ENCODE peak calls at places on chromosomes 2 and 18, in ten cellular contexts. One of them, this sample, is unnamed.

GRCh38 chr2:100891911-100892642 is 72.1 kb downstream of the NPAS2 start:
- DNase-seq in ovary: no peak
- DNase-seq in M059J: peak; percentile 75
- DNase-seq in astrocyte of the spinal cord: peak; percentile 75
- DNase-seq in GM13976: no peak
- DNase-seq in HCT116: peak; percentile 65
- DNase-seq in left lobe of liver: no peak
- DNase-seq in midbrain: no peak
- DNase-seq in NCI-H345: no peak
- DNase-seq in fibroblast of the aortic adventitia: peak; percentile 74
- DNase-seq in this sample: no peak

GRCh38 chr2:221255862-221256261 is 316.2 kb downstream of the EPHA4 start:
- DNase-seq in ovary: no peak
- DNase-seq in M059J: no peak
- DNase-seq in astrocyte of the spinal cord: no peak
- DNase-seq in GM13976: no peak
- DNase-seq in HCT116: no peak
- DNase-seq in left lobe of liver: no peak
- DNase-seq in midbrain: no peak
- DNase-seq in NCI-H345: peak; percentile 27
- DNase-seq in fibroblast of the aortic adventitia: no peak
- DNase-seq in this sample: no peak

GRCh38 chr18:154151-154550 is 4.2 kb upstream of the USP14 start:
- DNase-seq in ovary: no peak
- DNase-seq in M059J: peak; percentile 31
- DNase-seq in astrocyte of the spinal cord: no peak
- DNase-seq in GM13976: no peak
- DNase-seq in HCT116: no peak
- DNase-seq in left lobe of liver: no peak
- DNase-seq in midbrain: no peak
- DNase-seq in NCI-H345: no peak
- DNase-seq in fibroblast of the aortic adventitia: peak; percentile 39
- DNase-seq in this sample: no peak

GRCh38 chr2:120737802-120738516 is 2.3 kb downstream of the GLI2 start:
- DNase-seq in ovary: peak; percentile 38
- DNase-seq in M059J: no peak
- DNase-seq in astrocyte of the spinal cord: no peak
- DNase-seq in GM13976: no peak
- DNase-seq in HCT116: no peak
- DNase-seq in left lobe of liver: peak; percentile 35
- DNase-seq in midbrain: no peak
- DNase-seq in NCI-H345: peak; percentile 31
- DNase-seq in fibroblast of the aortic adventitia: no peak
- DNase-seq in this sample: no peak

GRCh38 chr2:74893332-74893731 is 59.4 kb downstream of the HK2 start:
- DNase-seq in ovary: no peak
- DNase-seq in M059J: peak; percentile 92
- DNase-seq in astrocyte of the spinal cord: peak; percentile 56
- DNase-seq in GM13976: no peak
- DNase-seq in HCT116: no peak
- DNase-seq in left lobe of liver: no peak
- DNase-seq in midbrain: no peak
- DNase-seq in NCI-H345: no peak
- DNase-seq in fibroblast of the aortic adventitia: peak; percentile 87
- DNase-seq in this sample: no peak

GRCh38 chr2:120703330-120703994 is 32.2 kb upstream of the GLI2 start:
- DNase-seq in ovary: no peak
- DNase-seq in M059J: no peak
- DNase-seq in astrocyte of the spinal cord: peak; percentile 70
- DNase-seq in GM13976: no peak
- DNase-seq in HCT116: peak; percentile 59
- DNase-seq in left lobe of liver: no peak
- DNase-seq in midbrain: no peak
- DNase-seq in NCI-H345: no peak
- DNase-seq in fibroblast of the aortic adventitia: peak; percentile 85
- DNase-seq in this sample: no peak

GRCh38 chr2:60516383-60516811 is 37.1 kb downstream of the BCL11A start:
- DNase-seq in ovary: no peak
- DNase-seq in M059J: peak; percentile 43
- DNase-seq in astrocyte of the spinal cord: peak; percentile 95
- DNase-seq in GM13976: no peak
- DNase-seq in HCT116: no peak
- DNase-seq in left lobe of liver: no peak
- DNase-seq in midbrain: no peak
- DNase-seq in NCI-H345: no peak
- DNase-seq in fibroblast of the aortic adventitia: peak; percentile 59
- DNase-seq in this sample: no peak

GRCh38 chr2:64699712-64700111 is 46.0 kb upstream of the SERTAD2 start:
- DNase-seq in ovary: no peak
- DNase-seq in M059J: peak; percentile 34
- DNase-seq in astrocyte of the spinal cord: no peak
- DNase-seq in GM13976: no peak
- DNase-seq in HCT116: no peak
- DNase-seq in left lobe of liver: no peak
- DNase-seq in midbrain: no peak
- DNase-seq in NCI-H345: no peak
- DNase-seq in fibroblast of the aortic adventitia: no peak
- DNase-seq in this sample: no peak

GRCh38 chr18:12031836-12032235 is 50.5 kb downstream of the IMPA2 start:
- DNase-seq in ovary: peak; percentile 81
- DNase-seq in M059J: peak; percentile 61
- DNase-seq in astrocyte of the spinal cord: peak; percentile 87
- DNase-seq in GM13976: no peak
- DNase-seq in HCT116: no peak
- DNase-seq in left lobe of liver: no peak
- DNase-seq in midbrain: no peak
- DNase-seq in NCI-H345: no peak
- DNase-seq in fibroblast of the aortic adventitia: peak; percentile 88
- DNase-seq in this sample: no peak

GRCh38 chr2:47598476-47598875 is 184.5 kb upstream of the MSH6 start:
- DNase-seq in ovary: no peak
- DNase-seq in M059J: no peak
- DNase-seq in astrocyte of the spinal cord: no peak
- DNase-seq in GM13976: no peak
- DNase-seq in HCT116: no peak
- DNase-seq in left lobe of liver: no peak
- DNase-seq in midbrain: no peak
- DNase-seq in NCI-H345: no peak
- DNase-seq in fibroblast of the aortic adventitia: no peak
- DNase-seq in this sample: no peak

GRCh38 chr2:103009861-103010260 is 248.0 kb downstream of the TMEM182 start:
- DNase-seq in ovary: no peak
- DNase-seq in M059J: no peak
- DNase-seq in astrocyte of the spinal cord: no peak
- DNase-seq in GM13976: no peak
- DNase-seq in HCT116: no peak
- DNase-seq in left lobe of liver: no peak
- DNase-seq in midbrain: no peak
- DNase-seq in NCI-H345: no peak
- DNase-seq in fibroblast of the aortic adventitia: no peak
- DNase-seq in this sample: no peak

GRCh38 chr2:182824759-182825143 is 41.7 kb downstream of the FRZB start:
- DNase-seq in ovary: no peak
- DNase-seq in M059J: no peak
- DNase-seq in astrocyte of the spinal cord: no peak
- DNase-seq in GM13976: no peak
- DNase-seq in HCT116: no peak
- DNase-seq in left lobe of liver: no peak
- DNase-seq in midbrain: no peak
- DNase-seq in NCI-H345: no peak
- DNase-seq in fibroblast of the aortic adventitia: no peak
- DNase-seq in this sample: peak; percentile 27

GRCh38 chr2:128941676-128942075 is 623.0 kb upstream of the HS6ST1 start:
- DNase-seq in ovary: no peak
- DNase-seq in M059J: no peak
- DNase-seq in astrocyte of the spinal cord: no peak
- DNase-seq in GM13976: no peak
- DNase-seq in HCT116: no peak
- DNase-seq in left lobe of liver: no peak
- DNase-seq in midbrain: no peak
- DNase-seq in NCI-H345: peak; percentile 70
- DNase-seq in fibroblast of the aortic adventitia: no peak
- DNase-seq in this sample: no peak

GRCh38 chr2:62586981-62587380 is 81.0 kb upstream of the TMEM17 start:
- DNase-seq in ovary: no peak
- DNase-seq in M059J: peak; percentile 58
- DNase-seq in astrocyte of the spinal cord: peak; percentile 63
- DNase-seq in GM13976: peak; percentile 41
- DNase-seq in HCT116: no peak
- DNase-seq in left lobe of liver: no peak
- DNase-seq in midbrain: peak; percentile 13
- DNase-seq in NCI-H345: no peak
- DNase-seq in fibroblast of the aortic adventitia: no peak
- DNase-seq in this sample: no peak

GRCh38 chr2:37268111-37268510 is 36.7 kb downstream of the NDUFAF7 start:
- DNase-seq in ovary: no peak
- DNase-seq in M059J: no peak
- DNase-seq in astrocyte of the spinal cord: no peak
- DNase-seq in GM13976: no peak
- DNase-seq in HCT116: no peak
- DNase-seq in left lobe of liver: no peak
- DNase-seq in midbrain: no peak
- DNase-seq in NCI-H345: peak; percentile 1
- DNase-seq in fibroblast of the aortic adventitia: no peak
- DNase-seq in this sample: no peak

GRCh38 chr18:58528011-58528367 is 100.9 kb downstream of the ALPK2 start:
- DNase-seq in ovary: no peak
- DNase-seq in M059J: no peak
- DNase-seq in astrocyte of the spinal cord: no peak
- DNase-seq in GM13976: no peak
- DNase-seq in HCT116: no peak
- DNase-seq in left lobe of liver: no peak
- DNase-seq in midbrain: no peak
- DNase-seq in NCI-H345: no peak
- DNase-seq in fibroblast of the aortic adventitia: peak; percentile 67
- DNase-seq in this sample: no peak

GRCh38 chr2:70549064-70549710 is 4.4 kb downstream of the TGFA start:
- DNase-seq in ovary: no peak
- DNase-seq in M059J: no peak
- DNase-seq in astrocyte of the spinal cord: no peak
- DNase-seq in GM13976: no peak
- DNase-seq in HCT116: no peak
- DNase-seq in left lobe of liver: no peak
- DNase-seq in midbrain: no peak
- DNase-seq in NCI-H345: no peak
- DNase-seq in fibroblast of the aortic adventitia: no peak
- DNase-seq in this sample: no peak

GRCh38 chr2:19673213-19673791 is 228.5 kb downstream of the TTC32 start:
- DNase-seq in ovary: no peak
- DNase-seq in M059J: peak; percentile 64
- DNase-seq in astrocyte of the spinal cord: peak; percentile 41
- DNase-seq in GM13976: no peak
- DNase-seq in HCT116: no peak
- DNase-seq in left lobe of liver: no peak
- DNase-seq in midbrain: no peak
- DNase-seq in NCI-H345: no peak
- DNase-seq in fibroblast of the aortic adventitia: peak; percentile 16
- DNase-seq in this sample: no peak

GRCh38 chr2:69483024-69483423 is 45.8 kb upstream of the NFU1 start:
- DNase-seq in ovary: no peak
- DNase-seq in M059J: no peak
- DNase-seq in astrocyte of the spinal cord: peak; percentile 69
- DNase-seq in GM13976: no peak
- DNase-seq in HCT116: no peak
- DNase-seq in left lobe of liver: no peak
- DNase-seq in midbrain: no peak
- DNase-seq in NCI-H345: no peak
- DNase-seq in fibroblast of the aortic adventitia: no peak
- DNase-seq in this sample: no peak

GRCh38 chr2:217935901-217936684 is 66.7 kb downstream of the TNS1 start:
- DNase-seq in ovary: no peak
- DNase-seq in M059J: peak; percentile 24
- DNase-seq in astrocyte of the spinal cord: no peak
- DNase-seq in GM13976: no peak
- DNase-seq in HCT116: no peak
- DNase-seq in left lobe of liver: no peak
- DNase-seq in midbrain: no peak
- DNase-seq in NCI-H345: no peak
- DNase-seq in fibroblast of the aortic adventitia: peak; percentile 79
- DNase-seq in this sample: no peak

GRCh38 chr2:8132371-8132831 is 549.5 kb upstream of the ID2 start:
- DNase-seq in ovary: no peak
- DNase-seq in M059J: peak; percentile 53
- DNase-seq in astrocyte of the spinal cord: peak; percentile 33
- DNase-seq in GM13976: no peak
- DNase-seq in HCT116: no peak
- DNase-seq in left lobe of liver: peak; percentile 75
- DNase-seq in midbrain: peak; percentile 25
- DNase-seq in NCI-H345: peak; percentile 69
- DNase-seq in fibroblast of the aortic adventitia: no peak
- DNase-seq in this sample: no peak

GRCh38 chr2:25499157-25499556 is 157.4 kb upstream of the DNMT3A start:
- DNase-seq in ovary: no peak
- DNase-seq in M059J: no peak
- DNase-seq in astrocyte of the spinal cord: no peak
- DNase-seq in GM13976: no peak
- DNase-seq in HCT116: no peak
- DNase-seq in left lobe of liver: no peak
- DNase-seq in midbrain: no peak
- DNase-seq in NCI-H345: no peak
- DNase-seq in fibroblast of the aortic adventitia: no peak
- DNase-seq in this sample: no peak

GRCh38 chr2:188997276-188997675 is 23.1 kb downstream of the COL3A1 start:
- DNase-seq in ovary: no peak
- DNase-seq in M059J: no peak
- DNase-seq in astrocyte of the spinal cord: no peak
- DNase-seq in GM13976: no peak
- DNase-seq in HCT116: no peak
- DNase-seq in left lobe of liver: no peak
- DNase-seq in midbrain: no peak
- DNase-seq in NCI-H345: no peak
- DNase-seq in fibroblast of the aortic adventitia: peak; percentile 55
- DNase-seq in this sample: no peak

GRCh38 chr2:152407806-152408205 is 72.8 kb downstream of the FMNL2 start:
- DNase-seq in ovary: no peak
- DNase-seq in M059J: no peak
- DNase-seq in astrocyte of the spinal cord: no peak
- DNase-seq in GM13976: no peak
- DNase-seq in HCT116: no peak
- DNase-seq in left lobe of liver: no peak
- DNase-seq in midbrain: no peak
- DNase-seq in NCI-H345: no peak
- DNase-seq in fibroblast of the aortic adventitia: no peak
- DNase-seq in this sample: no peak

GRCh38 chr2:127107622-127107999 is 657 bp upstream of the BIN1 start:
- DNase-seq in ovary: no peak
- DNase-seq in M059J: no peak
- DNase-seq in astrocyte of the spinal cord: peak; percentile 50
- DNase-seq in GM13976: no peak
- DNase-seq in HCT116: peak; percentile 33
- DNase-seq in left lobe of liver: no peak
- DNase-seq in midbrain: no peak
- DNase-seq in NCI-H345: peak; percentile 62
- DNase-seq in fibroblast of the aortic adventitia: peak; percentile 34
- DNase-seq in this sample: no peak

GRCh38 chr18:57660961-57661360 is 39.3 kb upstream of the NARS1 start:
- DNase-seq in ovary: no peak
- DNase-seq in M059J: peak; percentile 29
- DNase-seq in astrocyte of the spinal cord: peak; percentile 58
- DNase-seq in GM13976: no peak
- DNase-seq in HCT116: no peak
- DNase-seq in left lobe of liver: no peak
- DNase-seq in midbrain: no peak
- DNase-seq in NCI-H345: no peak
- DNase-seq in fibroblast of the aortic adventitia: no peak
- DNase-seq in this sample: no peak

GRCh38 chr2:235049069-235049468 is 97.3 kb downstream of the SH3BP4 start:
- DNase-seq in ovary: no peak
- DNase-seq in M059J: peak; percentile 27
- DNase-seq in astrocyte of the spinal cord: no peak
- DNase-seq in GM13976: no peak
- DNase-seq in HCT116: no peak
- DNase-seq in left lobe of liver: peak; percentile 92
- DNase-seq in midbrain: no peak
- DNase-seq in NCI-H345: no peak
- DNase-seq in fibroblast of the aortic adventitia: no peak
- DNase-seq in this sample: no peak

GRCh38 chr2:132681766-132682165 is 11.8 kb upstream of the LYPD1 start:
- DNase-seq in ovary: no peak
- DNase-seq in M059J: no peak
- DNase-seq in astrocyte of the spinal cord: no peak
- DNase-seq in GM13976: no peak
- DNase-seq in HCT116: no peak
- DNase-seq in left lobe of liver: no peak
- DNase-seq in midbrain: no peak
- DNase-seq in NCI-H345: no peak
- DNase-seq in fibroblast of the aortic adventitia: peak; percentile 42
- DNase-seq in this sample: no peak

This sample was measured in cerebellum.